ENCODE peak calls at places on chromosomes 2 and 18, in eight cellular contexts. N is body of pancreas; D is RWPE2; C is heart left ventricle; R is PC-3; B is upper lobe of right lung; S is CD4-positive, alpha-beta T cell; Q is left lung. A is an unnamed sample. For H3K9me3, the result is how much of the 10 kb centered on the place peaks cover.

GRCh38 chr2:26016012-26016742 is 17.7 kb upstream of the RAB10 start:
- ATAC-seq in B (no peak), Q (no peak), R (no peak), C (no peak), N (no peak), S (no peak), D (no peak), A (no peak)

GRCh38 chr18:76208632-76209308 is 286.3 kb downstream of the ZNF516 start:
- ATAC-seq in B (no peak), N (no peak), S (no peak), C (peak), R (no peak), D (no peak), Q (no peak), A (no peak)

GRCh38 chr2:85740193-85740592 is 13.6 kb upstream of the ATOH8 start:
- ATAC-seq in N (no peak), C (no peak), B (no peak), S (no peak), D (no peak), R (no peak), Q (no peak), A (no peak)

GRCh38 chr2:197904446-197904845 is 100.1 kb downstream of the PLCL1 start:
- ATAC-seq in S (peak), R (no peak), B (peak), Q (no peak), C (no peak), N (no peak), D (no peak), A (no peak)

GRCh38 chr2:113754160-113754559 is 2.3 kb downstream of the SLC35F5 start:
- ATAC-seq in Q (no peak), S (no peak), N (no peak), C (no peak), R (no peak), D (no peak), B (no peak), A (no peak)

GRCh38 chr2:144242311-144242710 is 277.6 kb downstream of the ZEB2 start:
- ATAC-seq in C (no peak), D (no peak), R (no peak), Q (no peak), N (no peak), B (no peak), S (no peak), A (no peak)

GRCh38 chr2:141264848-141265247 is 866.0 kb downstream of the LRP1B start:
- ATAC-seq in R (no peak), Q (no peak), C (no peak), B (no peak), D (no peak), N (no peak), S (no peak), A (no peak)

GRCh38 chr2:213934560-213934959 is 476.3 kb upstream of the VWC2L start:
- ATAC-seq in N (no peak), Q (peak), R (peak), S (no peak), B (peak), C (no peak), D (no peak), A (no peak)

GRCh38 chr18:49071365-49071764 is 120.6 kb upstream of the SMAD7 start:
- ATAC-seq in C (no peak), S (no peak), D (no peak), B (no peak), N (no peak), R (no peak), Q (no peak), A (no peak)

GRCh38 chr2:33177627-33178026 is 230.9 kb downstream of the LTBP1 start:
- ATAC-seq in B (no peak), R (peak), Q (no peak), S (no peak), N (no peak), C (no peak), D (no peak), A (no peak)

GRCh38 chr18:42155024-42155423 is 200.0 kb downstream of the PIK3C3 start:
- ATAC-seq in Q (no peak), S (no peak), R (no peak), N (no peak), C (peak), D (no peak), B (no peak), A (no peak)

GRCh38 chr18:39951321-39951720 is 2003.7 kb upstream of the PIK3C3 start:
- ATAC-seq in B (no peak), Q (no peak), N (no peak), C (no peak), D (no peak), R (no peak), S (no peak), A (no peak)

GRCh38 chr2:184410160-184410559 is 188.2 kb upstream of the ZNF804A start:
- ATAC-seq in D (no peak), N (no peak), R (no peak), S (no peak), B (no peak), Q (no peak), C (no peak), A (no peak)

GRCh38 chr2:58967736-58968135 is 726.6 kb upstream of the FANCL start:
- ATAC-seq in D (no peak), Q (no peak), N (no peak), S (no peak), B (no peak), C (no peak), R (no peak), A (no peak)

GRCh38 chr18:49241852-49242251 is 218.6 kb downstream of the DYM start:
- ATAC-seq in N (no peak), R (no peak), C (no peak), S (no peak), Q (no peak), D (peak), B (no peak), A (no peak)

GRCh38 chr18:9135912-9136314 is 668 bp upstream of the ANKRD12 start:
- ATAC-seq in R (peak), D (peak), Q (peak), C (peak), N (peak), B (peak), S (peak), A (peak)

GRCh38 chr18:9130806-9131205 is 5.8 kb upstream of the ANKRD12 start:
- ATAC-seq in D (no peak), N (no peak), C (no peak), B (no peak), R (peak), Q (no peak), S (no peak), A (no peak)

GRCh38 chr18:9132628-9133027 is 4.0 kb upstream of the ANKRD12 start:
- ATAC-seq in Q (no peak), R (no peak), S (no peak), B (no peak), D (no peak), N (no peak), C (no peak), A (no peak)

GRCh38 chr18:9135081-9135911 is 1.3 kb upstream of the ANKRD12 start:
- ATAC-seq in B (no peak), N (no peak), C (no peak), S (no peak), Q (no peak), R (no peak), D (no peak), A (no peak)

DNA sequence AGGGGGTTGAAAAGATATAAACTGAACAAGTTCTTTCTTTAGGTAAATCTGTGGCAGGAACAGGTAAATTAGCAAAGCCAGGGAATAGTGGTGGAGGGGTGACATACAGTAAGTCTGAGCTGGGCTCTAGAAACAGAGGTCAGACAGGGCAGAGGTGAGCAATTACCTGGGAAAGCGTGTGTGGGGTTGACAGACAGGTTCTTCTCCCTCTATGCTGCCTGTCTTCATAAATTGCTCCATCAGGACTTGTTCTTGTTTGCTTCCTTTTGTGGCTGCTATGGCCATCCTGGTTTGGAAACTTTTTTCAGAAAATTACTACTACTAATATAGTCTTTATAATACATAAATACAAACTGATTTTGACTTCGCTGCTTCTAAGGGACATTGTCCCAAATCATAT is 3.4 kb upstream of the ANKRD12 start:
- ATAC-seq in D (no peak), Q (no peak), S (no peak), N (no peak), C (no peak), B (no peak), R (no peak), A (no peak)
- H3K27ac ChIP-seq in D (no peak), Q (peak), S (peak), N (no peak), C (no peak), B (no peak), R (no peak), A (no peak)

GRCh38 chr18:78635093-78635800 is 344.4 kb upstream of the SALL3 start:
- ATAC-seq in R (no peak), N (no peak), B (no peak), D (no peak), Q (no peak), C (no peak), S (no peak), A (no peak)
- H3K9me3 ChIP-seq in R (under half), N (under half), B (under half), D (under half), Q (under half), C (under half), S (under half), A (under half)

DNA sequence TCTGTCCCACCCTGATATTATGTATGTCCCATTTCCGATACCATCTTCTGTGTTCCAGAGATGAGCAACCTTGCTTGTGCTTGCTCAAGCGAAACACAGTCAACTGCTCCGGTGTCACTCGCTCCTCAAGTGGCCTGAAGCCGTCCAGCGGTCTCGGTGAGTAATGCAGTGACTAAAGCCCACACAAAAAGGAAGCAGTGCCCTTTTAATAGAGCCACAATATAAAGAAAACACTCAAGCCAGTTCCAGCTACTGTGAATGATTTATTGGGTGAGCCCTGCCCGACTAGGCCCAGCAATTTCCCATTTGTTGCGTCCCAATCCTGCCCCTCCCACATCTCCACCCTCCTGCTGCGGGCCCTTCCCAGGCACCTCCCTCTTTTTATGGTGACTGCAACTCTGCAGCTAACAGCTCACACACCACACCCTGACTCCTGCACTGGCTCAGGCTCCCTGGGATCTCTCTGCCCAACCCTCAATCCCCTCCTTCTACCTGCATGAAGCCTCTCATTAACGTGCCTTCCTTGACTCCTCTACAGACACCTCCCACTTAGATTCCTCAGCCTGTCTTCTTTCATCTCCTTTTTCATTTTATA is 44.2 kb upstream of the DSC1 start:
- ATAC-seq in B (peak), R (peak), C (peak), Q (peak), D (peak), N (peak), S (no peak), A (peak)
- TF ChIP-seq CTCF in B (peak), R (peak), C (no peak), Q (no peak), D (peak), N (peak), S (no peak), A (no peak)

GRCh38 chr2:9800975-9801723 is 42.1 kb upstream of the TAF1B start:
- ATAC-seq in Q (peak), C (peak), B (peak), N (no peak), S (peak), R (peak), D (peak), A (peak)

GRCh38 chr2:9802576-9802993 is 40.7 kb upstream of the TAF1B start:
- ATAC-seq in N (no peak), R (no peak), C (no peak), D (no peak), B (no peak), Q (no peak), S (no peak), A (no peak)

GRCh38 chr2:9800639-9800974 is 42.7 kb upstream of the TAF1B start:
- ATAC-seq in B (no peak), S (no peak), R (no peak), D (peak), N (no peak), C (no peak), Q (no peak), A (no peak)

GRCh38 chr2:9805435-9806297 is 37.6 kb upstream of the TAF1B start:
- ATAC-seq in S (no peak), N (no peak), B (no peak), C (no peak), D (no peak), Q (no peak), R (no peak), A (peak)

DNA sequence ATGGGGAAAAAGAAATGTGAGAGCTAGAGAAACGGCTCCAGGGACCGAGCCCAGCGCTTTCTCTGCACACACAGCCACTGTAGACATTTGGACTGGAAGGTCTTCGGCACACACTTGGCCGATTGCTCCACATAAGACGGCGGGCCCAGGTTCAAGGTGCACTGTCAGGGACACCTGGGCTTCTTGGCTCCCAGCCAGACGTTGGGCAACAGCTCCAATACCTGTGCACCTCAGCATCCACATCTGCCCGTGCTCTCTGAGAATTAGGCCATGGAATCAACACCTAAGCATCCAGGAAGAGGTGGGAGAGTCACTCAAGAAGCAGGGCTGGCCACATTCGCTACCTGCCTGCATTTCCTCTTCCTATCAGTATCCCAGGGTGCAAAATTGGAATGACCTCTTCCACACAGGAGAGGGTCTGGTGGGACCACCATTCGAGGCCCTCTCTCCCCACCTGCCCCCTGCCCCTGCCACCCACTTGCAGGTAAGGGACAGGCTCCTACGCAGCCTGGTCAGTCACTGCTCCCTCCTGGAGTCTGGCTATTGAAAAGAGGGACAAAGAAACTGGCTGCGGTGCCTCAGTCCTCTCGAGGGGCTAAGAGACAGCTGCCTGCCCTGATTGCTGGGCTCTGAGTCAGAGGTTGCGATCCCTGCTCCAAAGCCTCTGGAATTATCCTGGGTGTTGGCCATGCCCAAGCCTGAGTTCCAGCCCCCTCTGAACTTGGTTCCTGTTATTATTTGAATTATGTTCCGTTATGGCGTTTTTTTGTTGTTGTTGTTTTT is 40.1 kb upstream of the TAF1B start:
- ATAC-seq in R (no peak), N (peak), S (no peak), B (no peak), C (no peak), D (peak), Q (no peak), A (no peak)
- H3K27ac ChIP-seq in R (no peak), N (no peak), S (no peak), B (no peak), C (no peak), D (peak), Q (no peak), A (no peak)

GRCh38 chr18:5253910-5254309 is 41.6 kb downstream of the ZBTB14 start:
- ATAC-seq in S (no peak), R (no peak), C (no peak), Q (no peak), N (no peak), D (no peak), B (no peak), A (no peak)

GRCh38 chr18:5251117-5251516 is 44.4 kb downstream of the ZBTB14 start:
- ATAC-seq in D (no peak), B (no peak), S (no peak), C (no peak), N (no peak), R (no peak), Q (no peak), A (no peak)
- H3K9me3 ChIP-seq in D (under half), B (under half), S (under half), C (under half), N (under half), R (under half), Q (under half), A (under half)

GRCh38 chr2:138020432-138020831 is 56.2 kb downstream of the HNMT start:
- ATAC-seq in B (no peak), D (no peak), S (no peak), N (no peak), Q (no peak), R (no peak), C (no peak), A (no peak)
- TF ChIP-seq CTCF in B (no peak), D (no peak), S (no peak), N (no peak), Q (no peak), R (no peak), C (no peak), A (no peak)

A was measured in gastroesophageal sphincter.